ENCODE peak calls at places on chromosomes 13 and 19, in four cellular contexts. E, M, W and S are unnamed samples.

GRCh38 chr13:33624740-33625139 is 193.2 kb upstream of the RFC3 start:
- ATAC-seq in E (no peak), M (no peak), W (no peak), S (no peak)

GRCh38 chr19:49672131-49672919 is 4.7 kb upstream of the PRMT1 start:
- ATAC-seq in E (no peak), M (no peak), W (peak), S (no peak)

GRCh38 chr19:4679416-4679815 is 9.3 kb upstream of the MYDGF start:
- ATAC-seq in E (no peak), M (no peak), W (no peak), S (no peak)

GRCh38 chr19:51458899-51459592 is 792 bp upstream of the SIGLEC8 start:
- ATAC-seq in E (no peak), M (no peak), W (no peak), S (no peak)

GRCh38 chr13:112226320-112227002 is 149.7 kb upstream of the SPACA7 start:
- ATAC-seq in E (no peak), M (no peak), W (no peak), S (no peak)

GRCh38 chr19:38655148-38655824 is 7.8 kb downstream of the ACTN4 start:
- ATAC-seq in E (no peak), M (peak), W (no peak), S (no peak)

GRCh38 chr19:17405250-17406038 is at the start of gene BST2:
- ATAC-seq in E (peak), M (peak), W (peak), S (peak)

GRCh38 chr13:43005460-43006236 is 13.6 kb upstream of the EPSTI1 start:
- ATAC-seq in E (no peak), M (no peak), W (peak), S (no peak)

GRCh38 chr13:99357149-99357596 is 50.0 kb upstream of the GPR183 start:
- ATAC-seq in E (no peak), M (no peak), W (no peak), S (no peak)

GRCh38 chr19:15702590-15702930 is 25.3 kb upstream of the OR10H2 start:
- ATAC-seq in E (peak), M (no peak), W (peak), S (peak)

GRCh38 chr19:13069415-13070369 is 33.0 kb downstream of the LYL1 start:
- ATAC-seq in E (no peak), M (no peak), W (no peak), S (no peak)

GRCh38 chr19:13190781-13191540 is 40.8 kb downstream of the IER2 start:
- ATAC-seq in E (no peak), M (no peak), W (no peak), S (peak)

GRCh38 chr19:29715695-29716581 is 877 bp upstream of the C19orf12 start:
- ATAC-seq in E (peak), M (peak), W (no peak), S (peak)

GRCh38 chr19:49362926-49363264 is 679 bp upstream of the TEAD2 start:
- ATAC-seq in E (peak), M (no peak), W (no peak), S (no peak)

GRCh38 chr13:27472941-27473340 is 22.6 kb upstream of the MTIF3 start:
- ATAC-seq in E (no peak), M (no peak), W (no peak), S (no peak)